ENCODE peak calls at places on chromosomes 3 and 15, in four cellular contexts. E is SK-N-DZ, Z is HS-27A, S is fibroblast of mammary gland. J is an unnamed sample.

GRCh38 chr15:99090011-99090699 is 14.7 kb upstream of the SYNM start:
- DNase-seq in E (no peak), Z (no peak), S (no peak), J (no peak)

GRCh38 chr3:161851941-161852566 is 355.4 kb downstream of the OTOL1 start:
- DNase-seq in E (peak), Z (peak), S (peak), J (peak)

GRCh38 chr3:184800349-184800748 is 11.6 kb upstream of the VPS8 start:
- DNase-seq in E (no peak), Z (no peak), S (no peak), J (no peak)

GRCh38 chr15:80070840-80071239 is 11.4 kb downstream of the ZFAND6 start:
- DNase-seq in E (no peak), Z (no peak), S (peak), J (peak)

GRCh38 chr15:97081666-97082226 is 751.2 kb downstream of the NR2F2 start:
- DNase-seq in E (no peak), Z (no peak), S (no peak), J (no peak)

GRCh38 chr3:167008765-167009164 is 371.3 kb downstream of the ZBBX start:
- DNase-seq in E (no peak), Z (no peak), S (no peak), J (no peak)

GRCh38 chr3:183092256-183092655 is 7.0 kb downstream of the MCCC1 start:
- DNase-seq in E (no peak), Z (no peak), S (no peak), J (no peak)

GRCh38 chr15:35874260-35874905 is 328.4 kb upstream of the DPH6 start:
- DNase-seq in E (peak), Z (no peak), S (peak), J (peak)

GRCh38 chr3:85313380-85313779 is 354.6 kb downstream of the CADM2 start:
- DNase-seq in E (no peak), Z (no peak), S (no peak), J (no peak)

GRCh38 chr3:188617988-188618701 is 464.2 kb downstream of the LPP start:
- DNase-seq in E (no peak), Z (no peak), S (no peak), J (no peak)

GRCh38 chr3:184769771-184770170 is 42.2 kb upstream of the VPS8 start:
- DNase-seq in E (no peak), Z (no peak), S (no peak), J (no peak)

GRCh38 chr3:73624363-73625123 is at the start of gene PDZRN3:
- DNase-seq in E (peak), Z (peak), S (peak), J (peak)

GRCh38 chr15:79967331-79968182 is 3.4 kb downstream of the BCL2A1 start:
- DNase-seq in E (no peak), Z (no peak), S (no peak), J (no peak)

J was measured in fibroblast of pulmonary artery.